ENCODE peak calls at places on chromosomes 6 and 20, in nine cellular contexts. One of them, this sample, is unnamed.

GRCh38 chr20:11581271-11581670 is 336.4 kb upstream of the BTBD3 start:
- DNase-seq in upper lobe of right lung: no peak
- DNase-seq in kidney: no peak
- DNase-seq in body of pancreas: no peak
- DNase-seq in heart right ventricle: no peak
- DNase-seq in fibroblast of lung: no peak
- DNase-seq in CD8-positive, alpha-beta T cell: no peak
- DNase-seq in HFFc6: no peak
- DNase-seq in epithelial cell of esophagus: no peak
- DNase-seq in this sample: no peak

GRCh38 chr6:22878706-22879105 is 309.3 kb downstream of the HDGFL1 start:
- DNase-seq in upper lobe of right lung: no peak
- DNase-seq in kidney: no peak
- DNase-seq in body of pancreas: no peak
- DNase-seq in heart right ventricle: no peak
- DNase-seq in fibroblast of lung: peak
- DNase-seq in CD8-positive, alpha-beta T cell: no peak
- DNase-seq in HFFc6: no peak
- DNase-seq in epithelial cell of esophagus: no peak
- DNase-seq in this sample: no peak

GRCh38 chr6:16436550-16436949 is 198.2 kb downstream of the GMPR start:
- DNase-seq in upper lobe of right lung: no peak
- DNase-seq in kidney: no peak
- DNase-seq in body of pancreas: no peak
- DNase-seq in heart right ventricle: no peak
- DNase-seq in fibroblast of lung: no peak
- DNase-seq in CD8-positive, alpha-beta T cell: no peak
- DNase-seq in HFFc6: no peak
- DNase-seq in epithelial cell of esophagus: no peak
- DNase-seq in this sample: no peak

GRCh38 chr20:7703436-7703835 is 236.8 kb downstream of the HAO1 start:
- DNase-seq in upper lobe of right lung: no peak
- DNase-seq in kidney: no peak
- DNase-seq in body of pancreas: peak
- DNase-seq in heart right ventricle: no peak
- DNase-seq in fibroblast of lung: no peak
- DNase-seq in CD8-positive, alpha-beta T cell: no peak
- DNase-seq in HFFc6: no peak
- DNase-seq in epithelial cell of esophagus: peak
- DNase-seq in this sample: no peak

GRCh38 chr6:38432079-38432478 is 207.7 kb downstream of the BTBD9 start:
- DNase-seq in upper lobe of right lung: no peak
- DNase-seq in kidney: no peak
- DNase-seq in body of pancreas: no peak
- DNase-seq in heart right ventricle: no peak
- DNase-seq in fibroblast of lung: no peak
- DNase-seq in CD8-positive, alpha-beta T cell: no peak
- DNase-seq in HFFc6: no peak
- DNase-seq in epithelial cell of esophagus: no peak
- DNase-seq in this sample: no peak

GRCh38 chr6:79586548-79586947 is 44.6 kb upstream of the SH3BGRL2 start:
- DNase-seq in upper lobe of right lung: no peak
- DNase-seq in kidney: no peak
- DNase-seq in body of pancreas: no peak
- DNase-seq in heart right ventricle: no peak
- DNase-seq in fibroblast of lung: no peak
- DNase-seq in CD8-positive, alpha-beta T cell: no peak
- DNase-seq in HFFc6: peak
- DNase-seq in epithelial cell of esophagus: peak
- DNase-seq in this sample: no peak

GRCh38 chr20:610130-611046 is at the start of gene TCF15:
- DNase-seq in upper lobe of right lung: peak
- DNase-seq in kidney: no peak
- DNase-seq in body of pancreas: peak
- DNase-seq in heart right ventricle: peak
- DNase-seq in fibroblast of lung: peak
- DNase-seq in CD8-positive, alpha-beta T cell: no peak
- DNase-seq in HFFc6: no peak
- DNase-seq in epithelial cell of esophagus: peak
- DNase-seq in this sample: peak

GRCh38 chr20:15491564-15491963 is 1081.7 kb downstream of the KIF16B start:
- DNase-seq in upper lobe of right lung: no peak
- DNase-seq in kidney: no peak
- DNase-seq in body of pancreas: no peak
- DNase-seq in heart right ventricle: no peak
- DNase-seq in fibroblast of lung: no peak
- DNase-seq in CD8-positive, alpha-beta T cell: no peak
- DNase-seq in HFFc6: no peak
- DNase-seq in epithelial cell of esophagus: peak
- DNase-seq in this sample: no peak

GRCh38 chr20:58070664-58071499 is 157.6 kb downstream of the ANKRD60 start:
- DNase-seq in upper lobe of right lung: no peak
- DNase-seq in kidney: no peak
- DNase-seq in body of pancreas: no peak
- DNase-seq in heart right ventricle: no peak
- DNase-seq in fibroblast of lung: no peak
- DNase-seq in CD8-positive, alpha-beta T cell: no peak
- DNase-seq in HFFc6: no peak
- DNase-seq in epithelial cell of esophagus: no peak
- DNase-seq in this sample: no peak

GRCh38 chr20:53736757-53737403 is 143.2 kb upstream of the ZNF217 start:
- DNase-seq in upper lobe of right lung: no peak
- DNase-seq in kidney: no peak
- DNase-seq in body of pancreas: no peak
- DNase-seq in heart right ventricle: peak
- DNase-seq in fibroblast of lung: peak
- DNase-seq in CD8-positive, alpha-beta T cell: no peak
- DNase-seq in HFFc6: peak
- DNase-seq in epithelial cell of esophagus: peak
- DNase-seq in this sample: no peak

GRCh38 chr6:128519931-128520435 is 416 bp downstream of the PTPRK start:
- DNase-seq in upper lobe of right lung: peak
- DNase-seq in kidney: peak
- DNase-seq in body of pancreas: peak
- DNase-seq in heart right ventricle: peak
- DNase-seq in fibroblast of lung: no peak
- DNase-seq in CD8-positive, alpha-beta T cell: peak
- DNase-seq in HFFc6: no peak
- DNase-seq in epithelial cell of esophagus: peak
- DNase-seq in this sample: no peak

GRCh38 chr20:36957875-36958667 is 6.6 kb upstream of the SAMHD1 start:
- DNase-seq in upper lobe of right lung: peak
- DNase-seq in kidney: no peak
- DNase-seq in body of pancreas: no peak
- DNase-seq in heart right ventricle: no peak
- DNase-seq in fibroblast of lung: no peak
- DNase-seq in CD8-positive, alpha-beta T cell: no peak
- DNase-seq in HFFc6: no peak
- DNase-seq in epithelial cell of esophagus: no peak
- DNase-seq in this sample: no peak

GRCh38 chr20:17498181-17498580 is 33.0 kb downstream of the BFSP1 start:
- DNase-seq in upper lobe of right lung: no peak
- DNase-seq in kidney: no peak
- DNase-seq in body of pancreas: no peak
- DNase-seq in heart right ventricle: no peak
- DNase-seq in fibroblast of lung: no peak
- DNase-seq in CD8-positive, alpha-beta T cell: no peak
- DNase-seq in HFFc6: peak
- DNase-seq in epithelial cell of esophagus: peak
- DNase-seq in this sample: no peak

GRCh38 chr6:7255918-7256317 is 57.1 kb downstream of the SSR1 start:
- DNase-seq in upper lobe of right lung: no peak
- DNase-seq in kidney: peak
- DNase-seq in body of pancreas: no peak
- DNase-seq in heart right ventricle: no peak
- DNase-seq in fibroblast of lung: no peak
- DNase-seq in CD8-positive, alpha-beta T cell: no peak
- DNase-seq in HFFc6: no peak
- DNase-seq in epithelial cell of esophagus: no peak
- DNase-seq in this sample: no peak

GRCh38 chr6:113094781-113095180 is 747.7 kb downstream of the RFPL4B start:
- DNase-seq in upper lobe of right lung: no peak
- DNase-seq in kidney: no peak
- DNase-seq in body of pancreas: no peak
- DNase-seq in heart right ventricle: no peak
- DNase-seq in fibroblast of lung: peak
- DNase-seq in CD8-positive, alpha-beta T cell: no peak
- DNase-seq in HFFc6: peak
- DNase-seq in epithelial cell of esophagus: no peak
- DNase-seq in this sample: no peak

GRCh38 chr6:113092795-113093194 is 745.7 kb downstream of the RFPL4B start:
- DNase-seq in upper lobe of right lung: no peak
- DNase-seq in kidney: no peak
- DNase-seq in body of pancreas: no peak
- DNase-seq in heart right ventricle: no peak
- DNase-seq in fibroblast of lung: no peak
- DNase-seq in CD8-positive, alpha-beta T cell: no peak
- DNase-seq in HFFc6: no peak
- DNase-seq in epithelial cell of esophagus: no peak
- DNase-seq in this sample: no peak

GRCh38 chr6:113083947-113084346 is 736.8 kb downstream of the RFPL4B start:
- DNase-seq in upper lobe of right lung: no peak
- DNase-seq in kidney: no peak
- DNase-seq in body of pancreas: no peak
- DNase-seq in heart right ventricle: no peak
- DNase-seq in fibroblast of lung: no peak
- DNase-seq in CD8-positive, alpha-beta T cell: no peak
- DNase-seq in HFFc6: no peak
- DNase-seq in epithelial cell of esophagus: no peak
- DNase-seq in this sample: no peak

DNA sequence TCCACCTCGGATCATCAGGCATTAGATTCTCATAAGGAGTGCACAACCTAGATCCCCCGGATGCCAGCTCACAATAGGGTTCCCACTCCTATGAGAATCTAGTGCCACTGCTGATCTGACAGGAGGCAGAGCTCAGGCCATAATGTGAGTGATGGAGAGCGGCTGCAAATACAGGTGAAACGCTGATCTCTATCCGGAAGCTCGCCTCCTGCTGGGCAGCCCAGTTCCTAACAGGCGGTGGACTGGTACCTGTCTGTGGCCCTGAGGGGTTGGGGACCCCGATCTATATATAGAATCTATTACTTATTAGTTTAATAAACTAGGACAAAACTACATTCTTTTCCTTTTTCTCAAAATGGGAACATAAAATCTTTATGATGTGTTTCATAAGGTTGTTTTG is 741.9 kb downstream of the RFPL4B start:
- DNase-seq in upper lobe of right lung: no peak
- DNase-seq in kidney: no peak
- DNase-seq in body of pancreas: no peak
- DNase-seq in heart right ventricle: no peak
- DNase-seq in fibroblast of lung: no peak
- DNase-seq in CD8-positive, alpha-beta T cell: no peak
- DNase-seq in HFFc6: no peak
- DNase-seq in epithelial cell of esophagus: no peak
- DNase-seq in this sample: no peak
- TF ChIP-seq CTCF in upper lobe of right lung: no peak
- TF ChIP-seq CTCF in kidney: no peak
- TF ChIP-seq CTCF in body of pancreas: no peak
- TF ChIP-seq CTCF in heart right ventricle: no peak
- TF ChIP-seq CTCF in fibroblast of lung: no peak
- TF ChIP-seq CTCF in CD8-positive, alpha-beta T cell: no peak
- TF ChIP-seq CTCF in HFFc6: peak
- TF ChIP-seq CTCF in epithelial cell of esophagus: no peak
- TF ChIP-seq CTCF in this sample: no peak

GRCh38 chr6:11264100-11264499 is 31.6 kb upstream of the NEDD9 start:
- DNase-seq in upper lobe of right lung: no peak
- DNase-seq in kidney: no peak
- DNase-seq in body of pancreas: no peak
- DNase-seq in heart right ventricle: no peak
- DNase-seq in fibroblast of lung: no peak
- DNase-seq in CD8-positive, alpha-beta T cell: no peak
- DNase-seq in HFFc6: no peak
- DNase-seq in epithelial cell of esophagus: no peak
- DNase-seq in this sample: no peak
- TF ChIP-seq CTCF in upper lobe of right lung: no peak
- TF ChIP-seq CTCF in kidney: no peak
- TF ChIP-seq CTCF in body of pancreas: no peak
- TF ChIP-seq CTCF in heart right ventricle: no peak
- TF ChIP-seq CTCF in fibroblast of lung: no peak
- TF ChIP-seq CTCF in CD8-positive, alpha-beta T cell: no peak
- TF ChIP-seq CTCF in HFFc6: peak
- TF ChIP-seq CTCF in epithelial cell of esophagus: no peak
- TF ChIP-seq CTCF in this sample: no peak

DNA sequence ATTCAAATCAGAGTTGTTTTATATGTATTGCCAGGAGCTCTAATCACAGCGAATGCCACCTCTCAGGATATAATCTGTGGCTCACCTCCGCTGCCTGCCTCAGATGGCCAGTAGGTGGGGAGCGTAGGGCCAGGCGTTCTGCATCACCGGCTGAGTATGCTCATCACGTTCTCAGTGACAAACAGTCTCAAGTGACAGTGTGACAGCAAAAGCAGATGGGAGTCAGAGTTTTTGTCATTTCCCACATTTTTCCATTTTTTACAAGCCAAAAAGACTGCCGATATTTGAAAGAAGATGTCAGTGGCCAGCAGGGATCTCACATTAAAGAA is 208.7 kb downstream of the ALDH8A1 start:
- DNase-seq in upper lobe of right lung: no peak
- DNase-seq in kidney: peak
- DNase-seq in body of pancreas: no peak
- DNase-seq in heart right ventricle: no peak
- DNase-seq in fibroblast of lung: no peak
- DNase-seq in CD8-positive, alpha-beta T cell: no peak
- DNase-seq in HFFc6: no peak
- DNase-seq in epithelial cell of esophagus: no peak
- DNase-seq in this sample: peak
- TF ChIP-seq CTCF in upper lobe of right lung: no peak
- TF ChIP-seq CTCF in kidney: peak
- TF ChIP-seq CTCF in body of pancreas: no peak
- TF ChIP-seq CTCF in heart right ventricle: peak
- TF ChIP-seq CTCF in fibroblast of lung: no peak
- TF ChIP-seq CTCF in CD8-positive, alpha-beta T cell: no peak
- TF ChIP-seq CTCF in HFFc6: peak
- TF ChIP-seq CTCF in epithelial cell of esophagus: peak
- TF ChIP-seq CTCF in this sample: peak

DNA sequence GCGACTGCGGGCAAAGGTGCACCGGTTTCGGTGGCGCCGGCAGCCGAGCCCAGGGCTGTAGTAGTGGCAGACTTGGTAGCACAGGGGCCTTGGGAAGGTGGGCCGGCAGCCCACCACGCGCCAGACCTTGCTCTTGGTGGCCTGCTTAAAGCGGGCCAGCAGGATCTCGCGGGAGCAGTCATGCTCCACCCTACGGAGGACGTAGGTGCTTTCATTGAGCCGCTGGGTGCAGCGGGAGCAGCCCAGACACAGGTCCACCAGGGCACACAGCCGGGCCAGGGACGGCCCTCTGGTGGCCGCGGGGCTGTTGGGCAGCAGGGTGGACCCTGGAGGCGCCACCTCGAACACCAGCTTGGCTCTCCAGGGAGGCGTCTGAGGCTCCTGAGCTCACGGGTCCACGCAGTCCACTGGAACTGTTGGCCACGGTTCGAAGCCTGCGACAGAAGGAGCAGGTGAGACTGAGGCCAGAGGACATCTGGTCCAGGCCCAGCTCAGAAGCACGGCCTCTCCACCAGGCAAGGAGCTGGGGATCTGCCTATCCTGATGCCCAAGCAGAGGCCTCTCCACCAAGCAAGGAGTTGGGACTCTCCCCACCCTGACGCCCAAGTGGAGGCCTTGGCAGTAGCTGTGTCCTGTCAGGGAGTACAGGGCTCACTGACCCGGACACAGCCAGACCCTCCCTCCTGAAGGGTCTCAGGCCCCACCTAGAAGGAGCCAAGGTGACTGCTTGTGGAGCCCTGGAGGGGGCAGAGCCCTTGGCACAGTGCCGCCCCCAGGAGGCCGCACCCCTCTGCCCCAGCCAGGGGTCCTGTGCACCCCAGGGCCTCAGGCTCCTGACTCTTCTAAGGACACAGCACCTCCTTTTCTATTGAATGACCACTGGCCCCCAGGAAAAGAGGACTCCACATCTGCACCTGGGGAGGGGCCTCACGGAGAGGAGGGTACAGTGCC is 976 bp downstream of the HELZ2 start:
- DNase-seq in upper lobe of right lung: no peak
- DNase-seq in kidney: peak
- DNase-seq in body of pancreas: no peak
- DNase-seq in heart right ventricle: no peak
- DNase-seq in fibroblast of lung: no peak
- DNase-seq in CD8-positive, alpha-beta T cell: no peak
- DNase-seq in HFFc6: no peak
- DNase-seq in epithelial cell of esophagus: no peak
- DNase-seq in this sample: no peak
- TF ChIP-seq CTCF in upper lobe of right lung: no peak
- TF ChIP-seq CTCF in kidney: no peak
- TF ChIP-seq CTCF in body of pancreas: no peak
- TF ChIP-seq CTCF in heart right ventricle: no peak
- TF ChIP-seq CTCF in fibroblast of lung: no peak
- TF ChIP-seq CTCF in CD8-positive, alpha-beta T cell: no peak
- TF ChIP-seq CTCF in HFFc6: peak
- TF ChIP-seq CTCF in epithelial cell of esophagus: no peak
- TF ChIP-seq CTCF in this sample: no peak

This sample was measured in nephron progenitor cell.